ENCODE peak calls at places on chromosomes 7 and 10, in six cellular contexts. Y is CD4-positive, alpha-beta memory T cell; F is MM.1S; P is cardiac muscle cell; O is aorta; X is SJCRH30. S is an unnamed sample.

GRCh38 chr10:132165416-132165980 is 21.2 kb upstream of the DPYSL4 start:
- DNase-seq in Y (no peak), F (no peak), P (no peak), O (peak; percentile 22), X (no peak), S (no peak)

GRCh38 chr10:105843786-105844560 is 1202.9 kb downstream of the SORCS3 start:
- DNase-seq in Y (no peak), F (no peak), P (no peak), O (no peak), X (no peak), S (no peak)

GRCh38 chr10:61640876-61641275 is 21.9 kb upstream of the CABCOCO1 start:
- DNase-seq in Y (no peak), F (no peak), P (no peak), O (no peak), X (no peak), S (no peak)

GRCh38 chr10:13842119-13842518 is 255.4 kb downstream of the PRPF18 start:
- DNase-seq in Y (no peak), F (no peak), P (no peak), O (no peak), X (no peak), S (no peak)

GRCh38 chr7:100506356-100506930 is 22.7 kb downstream of the NYAP1 start:
- DNase-seq in Y (no peak), F (no peak), P (no peak), O (no peak), X (peak; percentile 32), S (no peak)

GRCh38 chr10:133123050-133123745 is 35.5 kb downstream of the ADGRA1 start:
- DNase-seq in Y (no peak), F (no peak), P (no peak), O (peak; percentile 15), X (no peak), S (no peak)

GRCh38 chr7:137408096-137408495 is 64.6 kb upstream of the PTN start:
- DNase-seq in Y (no peak), F (no peak), P (no peak), O (no peak), X (no peak), S (no peak)

GRCh38 chr7:148686312-148686937 is 12.3 kb upstream of the CUL1 start:
- DNase-seq in Y (no peak), F (no peak), P (no peak), O (no peak), X (no peak), S (no peak)

GRCh38 chr7:50336909-50337703 is 32.6 kb downstream of the IKZF1 start:
- DNase-seq in Y (peak; percentile 72), F (no peak), P (no peak), O (no peak), X (no peak), S (no peak)

GRCh38 chr7:151351027-151351426 is 9.4 kb downstream of the NUB1 start:
- DNase-seq in Y (no peak), F (no peak), P (no peak), O (no peak), X (peak; percentile 39), S (no peak)

GRCh38 chr7:70752794-70753241 is 379.1 kb upstream of the GALNT17 start:
- DNase-seq in Y (no peak), F (no peak), P (peak; percentile 48), O (no peak), X (peak; percentile 81), S (no peak)

GRCh38 chr10:112792487-112793196 is 157.4 kb upstream of the TCF7L2 start:
- DNase-seq in Y (no peak), F (no peak), P (peak; percentile 78), O (peak; percentile 61), X (peak; percentile 51), S (no peak)

GRCh38 chr7:19016140-19016539 is 101.3 kb downstream of the TWIST1 start:
- DNase-seq in Y (no peak), F (no peak), P (peak; percentile 51), O (no peak), X (no peak), S (no peak)

GRCh38 chr7:85770332-85770731 is 583.5 kb upstream of the SEMA3D start:
- DNase-seq in Y (no peak), F (no peak), P (no peak), O (no peak), X (no peak), S (no peak)

GRCh38 chr10:109956454-109957091 is 33.3 kb upstream of the XPNPEP1 start:
- DNase-seq in Y (no peak), F (peak; percentile 35), P (peak; percentile 57), O (no peak), X (peak; percentile 78), S (no peak)

GRCh38 chr10:84531396-84531795 is 203.0 kb downstream of the CCSER2 start:
- DNase-seq in Y (no peak), F (no peak), P (no peak), O (no peak), X (no peak), S (no peak)

GRCh38 chr7:28900311-28900710 is 57.8 kb downstream of the TRIL start:
- DNase-seq in Y (no peak), F (no peak), P (no peak), O (no peak), X (peak; percentile 99), S (no peak)

GRCh38 chr7:30012757-30013156 is 13.7 kb downstream of the FKBP14 start:
- DNase-seq in Y (no peak), F (no peak), P (no peak), O (no peak), X (no peak), S (no peak)

GRCh38 chr10:111034598-111035310 is 42.1 kb upstream of the ADRA2A start:
- DNase-seq in Y (no peak), F (no peak), P (peak; percentile 43), O (no peak), X (no peak), S (no peak)

GRCh38 chr10:112953075-112953501 is 3.0 kb downstream of the TCF7L2 start:
- DNase-seq in Y (no peak), F (no peak), P (peak; percentile 53), O (peak; percentile 64), X (peak; percentile 63), S (no peak)

GRCh38 chr10:51980752-51981151 is 281.4 kb upstream of the CSTF2T start:
- DNase-seq in Y (no peak), F (no peak), P (no peak), O (no peak), X (no peak), S (no peak)

GRCh38 chr7:75987805-75988630 is 6.4 kb downstream of the TMEM120A start:
- DNase-seq in Y (no peak), F (no peak), P (no peak), O (no peak), X (no peak), S (no peak)

GRCh38 chr10:31422634-31423033 is 103.6 kb downstream of the ZEB1 start:
- DNase-seq in Y (no peak), F (no peak), P (no peak), O (no peak), X (no peak), S (no peak)

GRCh38 chr10:31424473-31424872 is 105.5 kb downstream of the ZEB1 start:
- DNase-seq in Y (no peak), F (no peak), P (no peak), O (no peak), X (no peak), S (no peak)

GRCh38 chr10:31431021-31431420 is 112.0 kb downstream of the ZEB1 start:
- DNase-seq in Y (no peak), F (no peak), P (no peak), O (no peak), X (no peak), S (no peak)

GRCh38 chr10:31421322-31421721 is 102.3 kb downstream of the ZEB1 start:
- DNase-seq in Y (no peak), F (no peak), P (no peak), O (no peak), X (no peak), S (no peak)

DNA sequence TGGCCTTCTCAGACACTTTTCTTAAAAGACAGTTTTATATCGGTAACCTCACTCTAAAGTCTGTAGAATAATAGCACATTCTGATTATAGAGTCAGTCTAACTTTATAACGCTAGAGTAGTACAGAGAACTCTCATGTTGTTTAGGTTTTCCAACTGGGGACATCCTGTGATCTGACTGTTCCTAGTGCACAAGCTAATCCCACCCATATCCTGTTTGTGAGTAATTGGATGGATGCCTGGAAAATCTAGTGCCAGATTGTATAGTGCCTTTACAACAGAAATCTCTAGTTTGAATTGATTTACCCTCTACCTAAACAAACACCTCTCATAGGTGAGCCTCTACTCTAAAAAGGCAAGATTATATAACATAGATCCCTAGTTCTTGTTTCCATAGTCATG is 107.4 kb downstream of the ZEB1 start:
- DNase-seq in Y (no peak), F (no peak), P (peak; percentile 90), O (no peak), X (peak; percentile 34), S (peak; percentile 41)
- H3K4me1 ChIP-seq in Y (no peaks in the 10 kb centered on the region), F (no peaks in the 10 kb centered on the region), P (peaks cover 22% of the 10 kb centered on the region), O (no peaks in the 10 kb centered on the region), X (peaks cover 3% of the 10 kb centered on the region), S (no peaks in the 10 kb centered on the region)

DNA sequence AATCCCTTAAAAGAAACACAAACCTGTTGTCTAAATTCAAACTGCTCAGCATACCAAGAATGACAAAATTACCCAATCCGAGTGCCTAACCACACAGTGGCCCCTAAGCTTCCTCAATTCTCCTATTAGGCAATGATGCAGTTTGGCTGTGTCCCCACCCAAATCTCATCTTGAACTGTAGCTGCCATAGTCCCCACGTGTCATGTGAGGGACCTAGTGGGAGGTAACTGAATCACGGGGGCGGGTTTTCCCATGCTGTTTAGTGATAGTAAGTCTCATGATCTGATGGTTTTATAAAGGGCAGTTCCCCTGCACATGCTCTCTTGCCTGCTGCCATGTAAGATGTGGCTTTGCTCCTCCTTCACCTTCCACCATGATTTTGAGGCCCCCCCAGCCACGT is 21.9 kb downstream of the PSAP start:
- DNase-seq in Y (no peak), F (no peak), P (peak; percentile 32), O (peak; percentile 83), X (no peak), S (no peak)
- H3K4me3 ChIP-seq in Y (no peak overlapping the region), F (no peak overlapping the region), P (no peak overlapping the region), O (no peak overlapping the region), X (no peak overlapping the region), S (no peak overlapping the region)

GRCh38 chr7:77833136-77833535 is 34.6 kb downstream of the PHTF2 start:
- DNase-seq in Y (no peak), F (no peak), P (no peak), O (no peak), X (no peak), S (no peak)
- H3K4me1 ChIP-seq in Y (peaks cover 71% of the 10 kb centered on the region), F (no peaks in the 10 kb centered on the region), P (peaks cover 45% of the 10 kb centered on the region), O (no peaks in the 10 kb centered on the region), X (no peaks in the 10 kb centered on the region), S (peaks cover 33% of the 10 kb centered on the region)

GRCh38 chr10:33331020-33331557 is 3.4 kb downstream of the NRP1 start:
- DNase-seq in Y (no peak), F (no peak), P (no peak), O (no peak), X (no peak), S (no peak)
- H3K4me3 ChIP-seq in Y (no peak overlapping the region), F (no peak overlapping the region), P (peak overlapping the region; percentile 95), O (peak overlapping the region; percentile 69), X (no peak overlapping the region), S (peak overlapping the region; percentile 95)

S was measured in Panc1.